ENCODE peak calls at places on chromosome 9, in seven cellular contexts. L is lung, B is IMR-90, A is retinal pigment epithelial cell, Q is left ventricle myocardium inferior, I is kidney, H is epithelial cell of esophagus. T is an unnamed sample.

GRCh38 chr9:134301387-134302129 is 24.7 kb upstream of the RXRA start:
- DNase-seq in Q (peak), H (peak), L (no peak), A (no peak), B (no peak), I (peak), T (no peak)

GRCh38 chr9:129053020-129053419 is 16.6 kb downstream of the MIGA2 start:
- DNase-seq in A (no peak), I (no peak), Q (no peak), L (no peak), B (no peak), H (no peak), T (no peak)

GRCh38 chr9:88852794-88853193 is 138.5 kb upstream of the S1PR3 start:
- DNase-seq in A (no peak), H (peak), Q (peak), I (no peak), B (peak), L (no peak), T (no peak)

GRCh38 chr9:133115604-133116345 is 5.3 kb downstream of the RALGDS start:
- DNase-seq in Q (peak), I (peak), L (no peak), H (no peak), A (no peak), B (peak), T (no peak)

GRCh38 chr9:10265102-10265708 is 347.6 kb downstream of the PTPRD start:
- DNase-seq in B (peak), I (no peak), Q (no peak), L (no peak), H (peak), A (peak), T (no peak)

GRCh38 chr9:132023409-132024180 is 56.1 kb downstream of the MED27 start:
- DNase-seq in Q (no peak), H (no peak), B (no peak), I (no peak), L (no peak), A (no peak), T (no peak)

GRCh38 chr9:32218100-32218767 is 166.2 kb upstream of the ACO1 start:
- DNase-seq in L (no peak), I (no peak), B (no peak), A (no peak), Q (no peak), H (no peak), T (no peak)

GRCh38 chr9:89928521-89929275 is 323.9 kb downstream of the GADD45G start:
- DNase-seq in I (no peak), H (no peak), B (no peak), L (no peak), Q (no peak), A (no peak), T (no peak)

GRCh38 chr9:32580631-32581300 is 7.8 kb upstream of the NDUFB6 start:
- DNase-seq in A (no peak), H (no peak), I (no peak), L (no peak), Q (no peak), B (no peak), T (no peak)

GRCh38 chr9:111442360-111443027 is 41.7 kb downstream of the ECPAS start:
- DNase-seq in Q (no peak), B (no peak), H (no peak), L (no peak), I (no peak), A (no peak), T (no peak)

GRCh38 chr9:82883436-82883835 is 179.5 kb downstream of the RASEF start:
- DNase-seq in L (no peak), I (no peak), H (no peak), A (no peak), B (no peak), Q (no peak), T (no peak)

GRCh38 chr9:95462419-95463121 is 54.2 kb downstream of the PTCH1 start:
- DNase-seq in L (peak), I (peak), A (no peak), H (peak), Q (peak), B (peak), T (peak)

GRCh38 chr9:137865581-137866145 is 11.9 kb upstream of the CACNA1B start:
- DNase-seq in H (no peak), L (no peak), B (no peak), Q (no peak), I (no peak), A (no peak), T (no peak)

GRCh38 chr9:109206670-109207069 is 39.6 kb upstream of the FRRS1L start:
- DNase-seq in H (no peak), I (no peak), B (no peak), A (no peak), Q (no peak), L (no peak), T (no peak)

GRCh38 chr9:128884164-128884563 is 2.2 kb downstream of the LRRC8A start:
- DNase-seq in I (no peak), H (no peak), B (no peak), Q (no peak), A (no peak), L (no peak), T (no peak)

GRCh38 chr9:70564464-70565190 is 150.2 kb upstream of the KLF9 start:
- DNase-seq in I (no peak), Q (no peak), H (no peak), L (no peak), B (no peak), A (no peak), T (no peak)

GRCh38 chr9:134136117-134136996 is 475 bp downstream of the WDR5 start:
- DNase-seq in L (no peak), I (peak), A (no peak), B (peak), Q (no peak), H (peak), T (no peak)

GRCh38 chr9:134630861-134631260 is 10.7 kb upstream of the COL5A1 start:
- DNase-seq in Q (no peak), A (no peak), I (no peak), H (no peak), L (no peak), B (no peak), T (peak)

GRCh38 chr9:137685035-137685885 is 66.5 kb downstream of the EHMT1 start:
- DNase-seq in A (no peak), H (no peak), B (peak), Q (no peak), L (no peak), I (no peak), T (no peak)

GRCh38 chr9:129175825-129176633 is 2.0 kb downstream of the IER5L start:
- DNase-seq in H (peak), A (no peak), B (peak), L (peak), I (peak), Q (peak), T (peak)

GRCh38 chr9:129568560-129569505 is 52.1 kb downstream of the C9orf50 start:
- DNase-seq in H (no peak), L (no peak), I (peak), B (no peak), Q (peak), A (no peak), T (no peak)

GRCh38 chr9:83935276-83935890 is 14.2 kb upstream of the KIF27 start:
- DNase-seq in A (peak), I (no peak), L (no peak), B (peak), H (peak), Q (no peak), T (no peak)

GRCh38 chr9:125296843-125297372 is 35.3 kb downstream of the GAPVD1 start:
- DNase-seq in Q (no peak), A (no peak), H (no peak), I (no peak), L (peak), B (no peak), T (no peak)

GRCh38 chr9:134928796-134929559 is 11.3 kb upstream of the FCN1 start:
- DNase-seq in B (no peak), Q (peak), H (no peak), A (no peak), L (peak), I (peak), T (no peak)

GRCh38 chr9:95963659-95964058 is 88.2 kb downstream of the ERCC6L2 start:
- DNase-seq in H (no peak), Q (no peak), L (no peak), A (no peak), I (no peak), B (no peak), T (no peak)

GRCh38 chr9:111407813-111408212 is 76.4 kb downstream of the ECPAS start:
- DNase-seq in B (no peak), L (no peak), H (no peak), A (no peak), Q (no peak), I (no peak), T (no peak)

GRCh38 chr9:4547016-4547415 is 56.7 kb downstream of the SLC1A1 start:
- DNase-seq in H (no peak), A (no peak), I (no peak), B (peak), Q (no peak), L (no peak), T (no peak)

GRCh38 chr9:78807286-78807685 is 510.4 kb downstream of the PSAT1 start:
- DNase-seq in A (no peak), B (no peak), H (no peak), L (no peak), Q (no peak), I (no peak), T (no peak)

GRCh38 chr9:125674981-125675973 is 31.7 kb downstream of the MAPKAP1 start:
- DNase-seq in I (no peak), H (peak), Q (no peak), B (peak), A (peak), L (no peak), T (no peak)

GRCh38 chr9:8651126-8651525 is 851.5 kb upstream of the DMAC1 start:
- DNase-seq in Q (no peak), A (no peak), L (no peak), I (no peak), B (no peak), H (no peak), T (no peak)

GRCh38 chr9:89312154-89312616 is 1.2 kb downstream of the CKS2 start:
- DNase-seq in Q (no peak), A (no peak), I (no peak), H (peak), L (no peak), B (no peak), T (no peak)

GRCh38 chr9:87290241-87290700 is 207.4 kb upstream of the DAPK1 start:
- DNase-seq in H (peak), I (no peak), L (no peak), Q (no peak), B (peak), A (no peak), T (no peak)
- TF ChIP-seq CTCF in H (peak), I (no peak), L (no peak), Q (no peak), B (peak), A (peak), T (no peak)

DNA sequence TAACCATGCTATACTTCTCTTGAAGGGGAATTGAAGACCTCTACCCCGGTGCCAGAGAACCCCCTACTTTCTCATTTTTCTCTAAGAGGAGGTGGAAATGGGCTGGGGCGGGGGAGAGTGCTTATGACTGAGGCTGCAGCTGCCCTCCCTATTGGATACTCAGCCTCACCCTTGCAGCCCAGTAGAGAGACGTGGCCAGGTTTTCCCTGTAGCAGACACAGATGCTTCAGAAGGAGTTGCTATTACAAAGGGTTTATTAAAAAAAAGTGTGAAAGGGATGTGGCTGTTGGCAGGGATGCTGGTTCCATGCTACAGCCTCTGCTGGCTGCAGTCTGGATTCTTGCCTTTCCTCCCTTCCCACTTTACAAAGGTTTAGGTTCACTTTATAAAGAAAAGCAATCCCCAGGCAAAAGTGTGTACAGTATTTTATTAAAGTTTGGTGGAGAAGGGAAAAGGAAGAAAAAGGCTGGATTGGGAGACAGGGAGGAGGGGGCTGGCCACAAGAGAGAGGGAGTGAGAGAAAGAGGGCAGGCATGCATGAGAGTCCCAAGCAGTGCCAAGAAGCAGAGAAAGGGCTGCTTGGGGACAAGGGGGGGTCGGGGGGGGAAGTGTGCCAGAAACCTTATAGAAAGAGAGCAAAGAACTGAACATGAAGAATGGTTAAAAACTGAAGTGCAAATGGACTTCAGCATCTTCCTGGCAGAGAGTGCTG is 29.5 kb upstream of the NFIB start:
- DNase-seq in H (no peak), Q (no peak), I (no peak), A (no peak), B (no peak), L (no peak), T (no peak)
- H3K4me3 ChIP-seq in H (no peak), Q (peak), I (no peak), A (no peak), B (no peak), L (no peak), T (no peak)

GRCh38 chr9:127283917-127284316 is 19.3 kb downstream of the GARNL3 start:
- DNase-seq in L (no peak), A (no peak), Q (no peak), H (peak), I (no peak), B (peak), T (no peak)
- TF ChIP-seq CTCF in L (peak), A (peak), Q (peak), H (peak), I (peak), B (peak), T (no peak)

GRCh38 chr9:35937227-35937626 is 20.7 kb downstream of the OR2S2 start:
- DNase-seq in B (peak), A (no peak), L (no peak), H (no peak), I (no peak), Q (no peak), T (no peak)
- H3K4me3 ChIP-seq in B (no peak), A (no peak), L (no peak), H (no peak), I (no peak), Q (no peak), T (no peak)

GRCh38 chr9:122464633-122465567 is 12.8 kb downstream of the OR1J1 start:
- DNase-seq in Q (peak), A (peak), I (no peak), H (peak), B (peak), L (peak), T (peak)

GRCh38 chr9:122468735-122469134 is 9.0 kb downstream of the OR1J1 start:
- DNase-seq in A (no peak), L (no peak), H (peak), B (peak), I (no peak), Q (no peak), T (no peak)

GRCh38 chr9:122463828-122464632 is 13.7 kb downstream of the OR1J1 start:
- DNase-seq in H (no peak), I (no peak), L (no peak), Q (no peak), A (no peak), B (no peak), T (no peak)
- TF ChIP-seq CTCF in H (peak), I (peak), L (no peak), Q (no peak), A (peak), B (no peak), T (no peak)

GRCh38 chr9:136326061-136326776 is 1.1 kb upstream of the GPSM1 start:
- DNase-seq in A (no peak), I (peak), Q (no peak), H (no peak), B (peak), L (no peak), T (no peak)
- H3K4me3 ChIP-seq in A (no peak), I (no peak), Q (no peak), H (no peak), B (no peak), L (no peak), T (no peak)

DNA sequence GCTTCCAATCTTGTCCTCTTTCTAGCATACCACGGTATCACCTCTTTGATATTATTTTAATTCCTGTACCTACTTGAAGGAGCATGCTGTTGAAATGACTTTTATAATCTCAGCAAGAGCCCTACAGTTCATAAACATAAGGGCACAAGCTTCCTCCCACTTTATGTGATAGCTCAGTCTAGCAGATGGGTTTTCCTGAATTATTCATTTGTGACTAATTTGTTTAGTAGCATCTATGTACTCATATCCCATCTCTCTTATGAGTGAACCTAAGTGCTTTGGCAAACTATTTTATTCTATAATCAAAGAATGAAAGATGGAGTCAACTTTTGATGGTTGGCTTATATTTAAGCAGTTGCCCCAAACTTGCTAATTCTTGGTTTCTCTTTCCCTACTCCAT is 17.9 kb downstream of the TXNDC8 start:
- DNase-seq in L (no peak), H (no peak), Q (no peak), A (no peak), B (no peak), I (no peak), T (no peak)
- TF ChIP-seq CTCF in L (no peak), H (no peak), Q (no peak), A (no peak), B (no peak), I (no peak), T (no peak)

DNA sequence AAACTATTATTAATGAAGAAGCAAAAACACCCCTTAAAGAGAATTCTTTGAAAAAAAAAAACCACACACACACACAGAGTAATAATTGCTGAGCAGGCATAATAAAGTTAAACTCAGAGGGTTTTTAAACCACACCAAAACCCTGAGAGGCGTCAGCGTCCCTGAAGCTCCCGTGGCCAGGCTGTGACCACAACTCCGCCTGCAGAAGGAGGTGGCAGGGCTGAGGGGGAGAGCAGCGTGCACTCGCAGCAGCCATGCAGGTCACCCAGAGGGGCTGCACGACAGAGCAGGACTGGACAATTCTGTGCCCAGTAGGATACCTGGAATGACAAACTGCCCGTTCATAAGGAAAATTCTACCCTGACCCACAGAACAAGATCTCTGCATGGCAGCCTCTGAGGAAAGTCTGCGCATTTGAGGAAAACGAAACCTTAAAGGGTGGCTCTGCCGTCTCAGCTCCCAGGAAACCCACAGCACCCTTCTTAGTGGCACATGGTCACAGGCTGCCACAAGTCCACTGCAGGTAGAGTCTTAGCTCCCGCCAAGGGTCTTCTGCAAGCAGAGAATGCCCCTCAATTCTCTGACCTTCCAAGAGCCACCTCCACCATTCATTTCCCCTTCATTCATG is 44.0 kb downstream of the ROR2 start:
- DNase-seq in A (no peak), B (no peak), L (no peak), Q (peak), I (no peak), H (no peak), T (no peak)
- H3K4me3 ChIP-seq in A (peak), B (no peak), L (peak), Q (peak), I (peak), H (peak), T (no peak)

DNA sequence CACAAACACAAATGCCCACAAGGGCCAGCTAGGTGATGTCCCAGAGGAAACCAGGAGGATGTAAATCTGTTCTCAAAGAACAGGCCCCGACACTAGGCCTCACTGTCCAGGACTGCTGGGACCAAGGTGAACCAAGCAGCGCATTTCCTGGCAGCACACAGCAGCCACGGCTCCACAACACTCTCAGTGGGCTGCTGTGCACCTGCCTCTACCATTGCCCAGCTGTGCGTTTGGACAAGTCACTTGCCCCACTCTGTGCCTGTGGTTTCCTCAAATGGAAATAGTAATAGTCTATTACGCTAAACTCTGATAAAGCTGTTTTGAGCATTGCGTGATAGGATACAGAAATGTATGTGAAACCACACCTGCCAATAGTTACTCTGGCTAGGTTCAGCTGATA is 544.5 kb downstream of the BNC2 start:
- DNase-seq in B (no peak), Q (no peak), I (no peak), A (no peak), H (no peak), L (no peak), T (no peak)
- TF ChIP-seq CTCF in B (no peak), Q (no peak), I (no peak), A (no peak), H (no peak), L (no peak), T (no peak)

GRCh38 chr9:13034696-13035006 is 244.8 kb downstream of the MPDZ start:
- DNase-seq in L (no peak), H (no peak), Q (no peak), A (no peak), I (no peak), B (no peak), T (no peak)
- H3K4me3 ChIP-seq in L (no peak), H (no peak), Q (peak), A (no peak), I (no peak), B (no peak), T (no peak)

T was measured in lower leg skin.